ENCODE peak calls at places on chromosomes 7 and 10, in five cellular contexts. V, Z, T, W and E are unnamed samples.

GRCh38 chr10:4836416-4836969 is 10.5 kb downstream of the AKR1E2 start:
- DNase-seq in V (no peak), W (no peak), Z (no peak), T (no peak), E (no peak)

GRCh38 chr10:96263684-96264083 is 7.7 kb downstream of the BLNK start:
- DNase-seq in V (no peak), T (no peak), Z (no peak), W (no peak), E (no peak)

GRCh38 chr10:64288404-64288803 is 767.2 kb downstream of the REEP3 start:
- DNase-seq in W (no peak), V (no peak), Z (no peak), T (no peak), E (no peak)

GRCh38 chr10:36446873-36447272 is 678.5 kb upstream of the ANKRD30A start:
- DNase-seq in V (peak), W (no peak), Z (no peak), T (no peak), E (peak)

GRCh38 chr7:19026888-19027287 is 90.5 kb downstream of the TWIST1 start:
- DNase-seq in T (peak), W (no peak), V (no peak), Z (no peak), E (peak)

GRCh38 chr10:133361227-133361626 is 3.4 kb upstream of the FUOM start:
- DNase-seq in V (no peak), Z (no peak), T (no peak), W (no peak), E (no peak)

GRCh38 chr10:34016541-34016940 is 682.1 kb upstream of the NRP1 start:
- DNase-seq in Z (no peak), W (no peak), V (no peak), T (peak), E (no peak)

GRCh38 chr7:70307544-70308106 is 709.4 kb downstream of the AUTS2 start:
- DNase-seq in Z (no peak), W (no peak), T (no peak), V (peak), E (no peak)

GRCh38 chr7:96126382-96126781 is 195.5 kb downstream of the SLC25A13 start:
- DNase-seq in Z (no peak), T (no peak), W (no peak), V (peak), E (no peak)

GRCh38 chr10:124259139-124259825 is 159.4 kb downstream of the OAT start:
- DNase-seq in V (peak), W (peak), Z (no peak), T (no peak), E (no peak)

GRCh38 chr10:63767512-63767911 is 246.3 kb downstream of the REEP3 start:
- DNase-seq in T (peak), V (peak), W (peak), Z (peak), E (peak)

GRCh38 chr7:75698358-75698757 is 40.4 kb downstream of the HIP1 start:
- DNase-seq in W (no peak), T (no peak), Z (no peak), V (no peak), E (no peak)

GRCh38 chr7:67392596-67393438 is 396.2 kb downstream of the TYW1 start:
- DNase-seq in W (no peak), T (no peak), Z (no peak), V (no peak), E (peak)

GRCh38 chr7:84647797-84648762 is 453.5 kb upstream of the SEMA3A start:
- DNase-seq in Z (peak), T (peak), V (peak), W (peak), E (peak)

GRCh38 chr7:116802784-116803183 is 59.6 kb upstream of the CAPZA2 start:
- DNase-seq in W (peak), V (peak), T (peak), Z (peak), E (peak)

GRCh38 chr10:31368724-31369123 is 49.7 kb downstream of the ZEB1 start:
- DNase-seq in T (no peak), Z (no peak), W (no peak), V (no peak), E (no peak)

GRCh38 chr10:20958764-20959163 is 61.7 kb upstream of the NEBL start:
- DNase-seq in Z (no peak), W (no peak), V (no peak), T (no peak), E (no peak)

GRCh38 chr10:59172567-59172966 is 3.9 kb upstream of the PHYHIPL start:
- DNase-seq in V (no peak), W (no peak), T (no peak), Z (no peak), E (peak)

GRCh38 chr10:131901181-131901829 is 497 bp downstream of the PPP2R2D start:
- DNase-seq in T (peak), V (no peak), W (no peak), Z (no peak), E (no peak)